ENCODE peak calls at places on chromosomes 4 and X, in five cellular contexts. Q is EL; N is AG04449; D is HEK293T; H is stimulated activated CD4-positive, alpha-beta T cell treated with anti-CD3 and anti-CD28 coated beads, Interleukin-15, amount 100 ng/mL, for 48 hours. S is an unnamed sample.

GRCh38 chrX:107715331-107716044 is 60.1 kb downstream of the TSC22D3 start:
- DNase-seq in Q (peak), N (no peak), D (no peak), H (no peak), S (peak)

GRCh38 chr4:129378346-129378745 is 282.4 kb downstream of the C4orf33 start:
- DNase-seq in Q (no peak), N (no peak), D (no peak), H (no peak), S (no peak)

GRCh38 chr4:145530662-145531061 is 49.0 kb downstream of the SMAD1 start:
- DNase-seq in Q (no peak), N (no peak), D (no peak), H (no peak), S (no peak)

GRCh38 chr4:122777846-122778501 is 45.5 kb downstream of the BBS12 start:
- DNase-seq in Q (peak), N (peak), D (no peak), H (no peak), S (no peak)

GRCh38 chrX:140933056-140933455 is 69.3 kb upstream of the SPANXB1 start:
- DNase-seq in Q (no peak), N (no peak), D (no peak), H (no peak), S (no peak)

GRCh38 chr4:141041021-141041476 is 92.2 kb downstream of the RNF150 start:
- DNase-seq in Q (peak), N (no peak), D (peak), H (no peak), S (no peak)

GRCh38 chrX:112874614-112875013 is 34.0 kb upstream of the AMOT start:
- DNase-seq in Q (no peak), N (no peak), D (no peak), H (no peak), S (no peak)

GRCh38 chr4:7384929-7385890 is 49.5 kb downstream of the PSAPL1 start:
- DNase-seq in Q (no peak), N (no peak), D (no peak), H (no peak), S (no peak)

GRCh38 chr4:98929341-98930267 is 671 bp upstream of the EIF4E start:
- DNase-seq in Q (peak), N (peak), D (peak), H (peak), S (peak)

GRCh38 chr4:165754664-165755063 is 118.4 kb upstream of the TLL1 start:
- DNase-seq in Q (no peak), N (no peak), D (no peak), H (no peak), S (no peak)

GRCh38 chrX:136138939-136139338 is 8.4 kb upstream of the FHL1 start:
- DNase-seq in Q (no peak), N (no peak), D (no peak), H (no peak), S (no peak)

GRCh38 chr4:166091914-166092510 is 219.0 kb downstream of the TLL1 start:
- DNase-seq in Q (peak), N (peak), D (peak), H (no peak), S (no peak)

GRCh38 chrX:69321789-69322188 is 156.5 kb upstream of the PJA1 start:
- DNase-seq in Q (no peak), N (no peak), D (no peak), H (no peak), S (no peak)